ENCODE peak calls at places on chromosomes 1 and 21, in nine cellular contexts. One of them, this sample, is unnamed.

GRCh38 chr21:16159213-16159970 is 429.6 kb downstream of the USP25 start:
- DNase-seq in A549: no peak
- DNase-seq in CD8-positive, alpha-beta memory T cell: no peak
- DNase-seq in activated naive CD4-positive, alpha-beta T cell treated with Interleukin-2 at 50 U/mL for 16 hours: no peak
- DNase-seq in NCI-H1417: no peak
- DNase-seq in substantia nigra: no peak
- DNase-seq in heart left ventricle: no peak
- DNase-seq in RPMI8226: no peak
- DNase-seq in fibroblast of mammary gland: peak; percentile 24
- DNase-seq in this sample: no peak

GRCh38 chr1:172180886-172181285 is 239.6 kb upstream of the C1orf105 start:
- DNase-seq in CD8-positive, alpha-beta memory T cell: no peak
- DNase-seq in A549: no peak
- DNase-seq in activated naive CD4-positive, alpha-beta T cell treated with Interleukin-2 at 50 U/mL for 16 hours: peak; percentile 52
- DNase-seq in fibroblast of mammary gland: peak; percentile 71
- DNase-seq in RPMI8226: peak; percentile 73
- DNase-seq in NCI-H1417: no peak
- DNase-seq in heart left ventricle: peak; percentile 71
- DNase-seq in substantia nigra: peak; percentile 16
- DNase-seq in this sample: no peak

GRCh38 chr1:245260116-245260882 is 105.5 kb downstream of the KIF26B start:
- DNase-seq in NCI-H1417: no peak
- DNase-seq in activated naive CD4-positive, alpha-beta T cell treated with Interleukin-2 at 50 U/mL for 16 hours: no peak
- DNase-seq in RPMI8226: peak; percentile 65
- DNase-seq in A549: no peak
- DNase-seq in CD8-positive, alpha-beta memory T cell: no peak
- DNase-seq in substantia nigra: peak; percentile 8
- DNase-seq in fibroblast of mammary gland: no peak
- DNase-seq in heart left ventricle: no peak
- DNase-seq in this sample: no peak

GRCh38 chr1:35619237-35620121 is 21.8 kb downstream of the PSMB2 start:
- DNase-seq in NCI-H1417: no peak
- DNase-seq in RPMI8226: no peak
- DNase-seq in activated naive CD4-positive, alpha-beta T cell treated with Interleukin-2 at 50 U/mL for 16 hours: no peak
- DNase-seq in CD8-positive, alpha-beta memory T cell: no peak
- DNase-seq in substantia nigra: no peak
- DNase-seq in heart left ventricle: no peak
- DNase-seq in A549: no peak
- DNase-seq in fibroblast of mammary gland: no peak
- DNase-seq in this sample: no peak

GRCh38 chr1:40862008-40862863 is at the start of gene CITED4:
- DNase-seq in heart left ventricle: peak; percentile 98
- DNase-seq in NCI-H1417: peak; percentile 94
- DNase-seq in RPMI8226: peak; percentile 93
- DNase-seq in fibroblast of mammary gland: peak; percentile 88
- DNase-seq in CD8-positive, alpha-beta memory T cell: peak; percentile 93
- DNase-seq in activated naive CD4-positive, alpha-beta T cell treated with Interleukin-2 at 50 U/mL for 16 hours: peak; percentile 96
- DNase-seq in A549: peak; percentile 76
- DNase-seq in substantia nigra: peak; percentile 97
- DNase-seq in this sample: peak; percentile 97

GRCh38 chr1:208511242-208511860 is 267.2 kb upstream of the PLXNA2 start:
- DNase-seq in NCI-H1417: no peak
- DNase-seq in fibroblast of mammary gland: no peak
- DNase-seq in CD8-positive, alpha-beta memory T cell: no peak
- DNase-seq in A549: no peak
- DNase-seq in heart left ventricle: no peak
- DNase-seq in activated naive CD4-positive, alpha-beta T cell treated with Interleukin-2 at 50 U/mL for 16 hours: no peak
- DNase-seq in RPMI8226: no peak
- DNase-seq in substantia nigra: no peak
- DNase-seq in this sample: no peak

GRCh38 chr1:203165101-203165799 is 10.4 kb downstream of the MYBPH start:
- DNase-seq in heart left ventricle: no peak
- DNase-seq in NCI-H1417: no peak
- DNase-seq in RPMI8226: no peak
- DNase-seq in A549: no peak
- DNase-seq in fibroblast of mammary gland: no peak
- DNase-seq in substantia nigra: no peak
- DNase-seq in CD8-positive, alpha-beta memory T cell: no peak
- DNase-seq in activated naive CD4-positive, alpha-beta T cell treated with Interleukin-2 at 50 U/mL for 16 hours: no peak
- DNase-seq in this sample: no peak

GRCh38 chr1:113391643-113392271 is 1.4 kb downstream of the MAGI3 start:
- DNase-seq in heart left ventricle: no peak
- DNase-seq in CD8-positive, alpha-beta memory T cell: no peak
- DNase-seq in A549: no peak
- DNase-seq in fibroblast of mammary gland: no peak
- DNase-seq in activated naive CD4-positive, alpha-beta T cell treated with Interleukin-2 at 50 U/mL for 16 hours: peak; percentile 7
- DNase-seq in NCI-H1417: peak; percentile 69
- DNase-seq in RPMI8226: peak; percentile 15
- DNase-seq in substantia nigra: no peak
- DNase-seq in this sample: no peak

GRCh38 chr21:35020446-35020845 is 28.7 kb downstream of the RUNX1 start:
- DNase-seq in activated naive CD4-positive, alpha-beta T cell treated with Interleukin-2 at 50 U/mL for 16 hours: peak; percentile 48
- DNase-seq in NCI-H1417: no peak
- DNase-seq in substantia nigra: no peak
- DNase-seq in CD8-positive, alpha-beta memory T cell: no peak
- DNase-seq in RPMI8226: no peak
- DNase-seq in A549: no peak
- DNase-seq in fibroblast of mammary gland: no peak
- DNase-seq in heart left ventricle: no peak
- DNase-seq in this sample: no peak

GRCh38 chr1:64050601-64051000 is 152.8 kb upstream of the UBE2U start:
- DNase-seq in activated naive CD4-positive, alpha-beta T cell treated with Interleukin-2 at 50 U/mL for 16 hours: no peak
- DNase-seq in CD8-positive, alpha-beta memory T cell: no peak
- DNase-seq in NCI-H1417: no peak
- DNase-seq in fibroblast of mammary gland: no peak
- DNase-seq in substantia nigra: no peak
- DNase-seq in A549: no peak
- DNase-seq in RPMI8226: no peak
- DNase-seq in heart left ventricle: no peak
- DNase-seq in this sample: no peak

GRCh38 chr1:187689137-187689536 is 860.4 kb downstream of the PLA2G4A start:
- DNase-seq in A549: no peak
- DNase-seq in fibroblast of mammary gland: peak; percentile 76
- DNase-seq in heart left ventricle: no peak
- DNase-seq in substantia nigra: no peak
- DNase-seq in activated naive CD4-positive, alpha-beta T cell treated with Interleukin-2 at 50 U/mL for 16 hours: no peak
- DNase-seq in CD8-positive, alpha-beta memory T cell: no peak
- DNase-seq in NCI-H1417: no peak
- DNase-seq in RPMI8226: no peak
- DNase-seq in this sample: no peak

GRCh38 chr1:241658081-241658793 is 6.2 kb downstream of the WDR64 start:
- DNase-seq in fibroblast of mammary gland: peak; percentile 44
- DNase-seq in NCI-H1417: no peak
- DNase-seq in A549: no peak
- DNase-seq in heart left ventricle: no peak
- DNase-seq in activated naive CD4-positive, alpha-beta T cell treated with Interleukin-2 at 50 U/mL for 16 hours: no peak
- DNase-seq in CD8-positive, alpha-beta memory T cell: no peak
- DNase-seq in substantia nigra: no peak
- DNase-seq in RPMI8226: no peak
- DNase-seq in this sample: no peak

GRCh38 chr1:17010601-17011438 is 908 bp downstream of the ATP13A2 start:
- DNase-seq in A549: no peak
- DNase-seq in CD8-positive, alpha-beta memory T cell: peak; percentile 40
- DNase-seq in activated naive CD4-positive, alpha-beta T cell treated with Interleukin-2 at 50 U/mL for 16 hours: peak; percentile 7
- DNase-seq in NCI-H1417: no peak
- DNase-seq in fibroblast of mammary gland: peak; percentile 26
- DNase-seq in RPMI8226: no peak
- DNase-seq in heart left ventricle: peak; percentile 76
- DNase-seq in substantia nigra: peak; percentile 82
- DNase-seq in this sample: no peak

GRCh38 chr21:26572668-26573381 is at the start of gene CYYR1:
- DNase-seq in fibroblast of mammary gland: no peak
- DNase-seq in A549: no peak
- DNase-seq in activated naive CD4-positive, alpha-beta T cell treated with Interleukin-2 at 50 U/mL for 16 hours: no peak
- DNase-seq in substantia nigra: no peak
- DNase-seq in CD8-positive, alpha-beta memory T cell: no peak
- DNase-seq in heart left ventricle: no peak
- DNase-seq in RPMI8226: no peak
- DNase-seq in NCI-H1417: no peak
- DNase-seq in this sample: peak; percentile 77

GRCh38 chr1:20540281-20540680 is 12.1 kb upstream of the FAM43B start:
- DNase-seq in fibroblast of mammary gland: peak; percentile 82
- DNase-seq in CD8-positive, alpha-beta memory T cell: no peak
- DNase-seq in RPMI8226: no peak
- DNase-seq in activated naive CD4-positive, alpha-beta T cell treated with Interleukin-2 at 50 U/mL for 16 hours: no peak
- DNase-seq in NCI-H1417: no peak
- DNase-seq in heart left ventricle: no peak
- DNase-seq in A549: no peak
- DNase-seq in substantia nigra: peak; percentile 2
- DNase-seq in this sample: no peak

GRCh38 chr1:246566808-246567154 is 525 bp downstream of the CNST start:
- DNase-seq in RPMI8226: peak; percentile 70
- DNase-seq in A549: peak; percentile 21
- DNase-seq in heart left ventricle: peak; percentile 63
- DNase-seq in fibroblast of mammary gland: peak; percentile 25
- DNase-seq in activated naive CD4-positive, alpha-beta T cell treated with Interleukin-2 at 50 U/mL for 16 hours: no peak
- DNase-seq in CD8-positive, alpha-beta memory T cell: peak; percentile 25
- DNase-seq in substantia nigra: peak; percentile 81
- DNase-seq in NCI-H1417: peak; percentile 27
- DNase-seq in this sample: no peak